ENCODE peak calls at places on chromosomes 3 and 15, in eight cellular contexts. C is lower leg skin; I is psoas muscle; B is stimulated activated CD4-positive, alpha-beta T cell treated with anti-CD3 and anti-CD28 coated beads, Interleukin-12 subunit alpha, Interleukin-12 subunit beta, amount 100 ng/mL, for 48 hours; S is A172; V is PC-9; D is SJSA1; U is ELR. O is an unnamed sample.

GRCh38 chr3:102177075-102177755 is 257.6 kb upstream of the ZPLD1 start:
- DNase-seq in C (no peak), I (no peak), B (no peak), S (no peak), V (no peak), D (no peak), U (no peak), O (no peak)

GRCh38 chr3:15007681-15008141 is 57.4 kb downstream of the MRPS25 start:
- DNase-seq in C (peak), I (no peak), B (no peak), S (peak), V (no peak), D (no peak), U (peak), O (no peak)

GRCh38 chr3:156416846-156417581 is 137.9 kb downstream of the SSR3 start:
- DNase-seq in C (no peak), I (no peak), B (no peak), S (no peak), V (no peak), D (no peak), U (no peak), O (no peak)

GRCh38 chr3:146209371-146209770 is 41.5 kb downstream of the PLSCR4 start:
- DNase-seq in C (no peak), I (no peak), B (no peak), S (no peak), V (no peak), D (no peak), U (no peak), O (no peak)

GRCh38 chr3:132348531-132348930 is 31.3 kb downstream of the ACP3 start:
- DNase-seq in C (no peak), I (no peak), B (no peak), S (no peak), V (no peak), D (no peak), U (no peak), O (no peak)

GRCh38 chr3:147458995-147459704 is 50.0 kb downstream of the ZIC1 start:
- DNase-seq in C (no peak), I (no peak), B (no peak), S (no peak), V (no peak), D (no peak), U (no peak), O (no peak)

GRCh38 chr3:13419356-13420050 is 619 bp downstream of the NUP210 start:
- DNase-seq in C (no peak), I (peak), B (peak), S (no peak), V (no peak), D (no peak), U (no peak), O (peak)

GRCh38 chr3:40847571-40847992 is 322.8 kb downstream of the ZNF621 start:
- DNase-seq in C (no peak), I (no peak), B (no peak), S (peak), V (no peak), D (peak), U (peak), O (no peak)

GRCh38 chr15:94587071-94587470 is 355.7 kb downstream of the MCTP2 start:
- DNase-seq in C (no peak), I (no peak), B (no peak), S (no peak), V (no peak), D (no peak), U (no peak), O (no peak)

GRCh38 chr3:146125946-146126345 is 35.0 kb downstream of the PLOD2 start:
- DNase-seq in C (no peak), I (no peak), B (no peak), S (peak), V (peak), D (peak), U (peak), O (peak)

GRCh38 chr15:69753867-69754266 is 301.2 kb downstream of the RPLP1 start:
- DNase-seq in C (no peak), I (no peak), B (no peak), S (no peak), V (no peak), D (no peak), U (no peak), O (no peak)

GRCh38 chr3:171753665-171754408 is 56.4 kb downstream of the PLD1 start:
- DNase-seq in C (no peak), I (no peak), B (no peak), S (no peak), V (no peak), D (no peak), U (peak), O (no peak)

GRCh38 chr3:9812870-9813483 is 2.9 kb downstream of the TTLL3 start:
- DNase-seq in C (peak), I (no peak), B (no peak), S (no peak), V (no peak), D (no peak), U (no peak), O (no peak)